ENCODE peak calls at places on chromosome 12, in six cellular contexts. E, Y, Q, U, N and G are unnamed samples. For H3K9me3, H3K27me3 and H3K4me1, the result is how much of the 10 kb centered on the place peaks cover.

GRCh38 chr12:107551434-107551833 is 134.2 kb upstream of the PWP1 start:
- DNase-seq in E (no peak), Y (no peak), Q (no peak), U (no peak), N (no peak), G (no peak)

GRCh38 chr12:119008691-119009221 is 27.4 kb downstream of the SRRM4 start:
- DNase-seq in E (no peak), Y (peak), Q (no peak), U (no peak), N (no peak), G (no peak)

GRCh38 chr12:102376251-102376747 is 104.1 kb downstream of the IGF1 start:
- DNase-seq in E (peak), Y (no peak), Q (peak), U (no peak), N (no peak), G (no peak)

GRCh38 chr12:68270358-68270757 is 17.0 kb upstream of the IL22 start:
- DNase-seq in E (no peak), Y (no peak), Q (no peak), U (no peak), N (no peak), G (no peak)

GRCh38 chr12:24810378-24810777 is 138.5 kb downstream of the BCAT1 start:
- DNase-seq in E (no peak), Y (no peak), Q (no peak), U (no peak), N (no peak), G (no peak)

GRCh38 chr12:25069221-25069620 is 120.3 kb upstream of the BCAT1 start:
- DNase-seq in E (no peak), Y (no peak), Q (no peak), U (no peak), N (no peak), G (no peak)

GRCh38 chr12:57491393-57492280 is 3.8 kb downstream of the MARS1 start:
- DNase-seq in E (no peak), Y (no peak), Q (no peak), U (no peak), N (no peak), G (no peak)

GRCh38 chr12:49893753-49894752 is 9.6 kb downstream of the FAIM2 start:
- DNase-seq in E (no peak), Y (no peak), Q (peak), U (no peak), N (no peak), G (no peak)

GRCh38 chr12:58841058-58841798 is 79.1 kb downstream of the LRIG3 start:
- DNase-seq in E (no peak), Y (peak), Q (no peak), U (no peak), N (no peak), G (no peak)

GRCh38 chr12:102833687-102834435 is 83.2 kb downstream of the PAH start:
- DNase-seq in E (no peak), Y (peak), Q (peak), U (no peak), N (no peak), G (no peak)

GRCh38 chr12:19131020-19131431 is 1.5 kb downstream of the PLEKHA5 start:
- DNase-seq in E (peak), Y (peak), Q (peak), U (no peak), N (no peak), G (no peak)

GRCh38 chr12:80909370-80909769 is 28.4 kb downstream of the LIN7A start:
- DNase-seq in E (no peak), Y (no peak), Q (no peak), U (no peak), N (no peak), G (no peak)

GRCh38 chr12:94458882-94459772 is 540 bp downstream of the CEP83 start:
- DNase-seq in E (no peak), Y (no peak), Q (peak), U (no peak), N (no peak), G (no peak)

GRCh38 chr12:630656-631632 is 32.3 kb downstream of the NINJ2 start:
- DNase-seq in E (no peak), Y (peak), Q (no peak), U (no peak), N (no peak), G (peak)

GRCh38 chr12:119178544-119179334 is at the start of gene HSPB8:
- DNase-seq in E (peak), Y (peak), Q (peak), U (peak), N (peak), G (peak)

GRCh38 chr12:34347367-34347766 is 325.1 kb downstream of the ALG10 start:
- DNase-seq in E (no peak), Y (no peak), Q (no peak), U (no peak), N (no peak), G (no peak)
- H3K9me3 ChIP-seq in E (under half), Y (under half), Q (under half), U (under half), N (under half), G (under half)

DNA sequence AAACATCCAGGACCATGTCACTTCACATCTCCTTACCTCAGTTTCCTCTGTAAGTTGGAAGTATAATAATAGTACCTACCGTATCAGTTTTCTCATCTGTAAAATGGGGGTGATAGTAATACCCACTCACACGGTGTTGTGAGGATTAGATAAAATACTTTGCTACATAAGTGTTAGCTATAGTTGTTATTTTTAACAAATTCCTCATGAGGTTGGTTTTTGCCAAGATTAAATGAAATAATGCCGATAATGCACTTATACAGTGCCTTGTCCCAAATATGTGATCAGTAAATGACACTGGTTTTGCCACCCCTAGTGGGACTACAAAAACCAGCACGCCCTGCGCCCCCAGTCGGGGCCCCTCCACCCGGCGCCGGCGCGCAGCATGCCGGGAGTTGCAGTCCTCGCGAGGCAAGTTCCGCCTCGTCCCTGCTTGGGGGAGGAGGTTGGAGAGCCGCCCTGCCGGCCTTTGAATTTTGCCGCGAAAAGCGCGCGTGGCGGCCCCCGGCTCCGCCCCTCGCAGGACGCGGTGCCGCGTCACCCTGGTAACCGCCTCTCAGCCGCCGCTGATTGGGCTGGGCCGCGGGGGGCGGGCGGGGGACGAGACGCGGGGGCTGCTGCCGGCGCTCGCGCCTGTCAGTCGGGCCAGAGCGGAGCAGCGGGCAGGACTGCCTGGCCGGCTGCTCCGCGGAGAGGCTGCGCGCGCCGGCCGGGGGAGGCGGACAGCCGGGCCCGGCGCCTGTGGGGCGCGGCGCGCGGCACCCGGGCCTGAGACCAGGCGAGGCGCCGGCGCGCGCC is at the start of gene FAM222A:
- DNase-seq in E (peak), Y (peak), Q (peak), U (peak), N (peak), G (peak)
- H3K27me3 ChIP-seq in E (under half), Y (half or more), Q (under half), U (under half), N (under half), G (under half)

DNA sequence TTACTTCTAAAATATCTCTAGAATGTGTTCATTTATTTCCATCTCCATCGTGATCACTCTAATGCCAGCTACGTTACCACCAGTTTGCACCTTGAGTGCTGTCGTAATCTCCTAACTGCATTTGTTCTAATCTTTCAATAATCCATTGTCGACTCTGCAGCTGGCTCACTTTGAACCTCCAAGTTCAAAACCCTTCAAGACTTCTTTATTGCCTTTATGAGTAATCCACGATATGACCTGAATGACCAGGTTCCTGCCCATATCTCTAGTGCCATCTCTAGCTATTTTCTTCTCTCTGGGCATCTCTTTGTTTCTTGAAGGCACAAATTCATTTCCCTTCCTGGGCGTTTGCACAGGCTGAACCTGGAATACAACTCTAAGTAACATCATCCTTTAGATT is 76.7 kb downstream of the SRGAP1 start:
- DNase-seq in E (no peak), Y (no peak), Q (no peak), U (no peak), N (no peak), G (no peak)
- H3K4me1 ChIP-seq in E (under half), Y (under half), Q (under half), U (under half), N (under half), G (under half)

GRCh38 chr12:126912111-126912510 is 1354.9 kb upstream of the TMEM132C start:
- DNase-seq in E (no peak), Y (no peak), Q (no peak), U (no peak), N (no peak), G (no peak)

GRCh38 chr12:126907900-126908764 is 1358.8 kb upstream of the TMEM132C start:
- DNase-seq in E (no peak), Y (no peak), Q (no peak), U (no peak), N (no peak), G (no peak)

GRCh38 chr12:126905752-126906151 is 1361.2 kb upstream of the TMEM132C start:
- DNase-seq in E (no peak), Y (no peak), Q (no peak), U (no peak), N (no peak), G (no peak)

GRCh38 chr12:126910570-126910969 is 1356.4 kb upstream of the TMEM132C start:
- DNase-seq in E (no peak), Y (no peak), Q (no peak), U (no peak), N (no peak), G (no peak)

DNA sequence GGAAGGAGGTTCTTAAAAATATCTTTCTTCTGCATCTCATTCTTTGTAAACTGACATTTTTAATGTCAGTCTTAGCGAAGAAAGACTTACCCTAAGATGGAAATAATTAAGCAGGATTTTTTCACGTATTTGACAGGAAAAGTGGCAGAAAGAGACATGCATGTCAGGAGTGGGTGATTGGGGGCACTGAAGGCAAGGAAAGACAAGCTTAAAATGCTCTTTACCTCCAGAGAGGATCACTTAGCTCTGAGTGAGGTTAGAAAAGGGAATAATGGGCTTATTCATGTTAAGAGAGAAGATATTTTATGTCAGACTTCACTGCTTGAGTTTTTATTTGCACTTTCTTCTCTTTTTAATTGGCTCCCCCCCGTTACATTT is 1358.2 kb upstream of the TMEM132C start:
- DNase-seq in E (no peak), Y (no peak), Q (no peak), U (no peak), N (no peak), G (no peak)
- H3K9me3 ChIP-seq in E (under half), Y (under half), Q (under half), U (under half), N (under half), G (under half)

GRCh38 chr12:1846421-1847405 is 26.3 kb downstream of the LRTM2 start:
- DNase-seq in E (peak), Y (no peak), Q (no peak), U (peak), N (peak), G (no peak)

GRCh38 chr12:1845010-1845409 is 24.6 kb downstream of the LRTM2 start:
- DNase-seq in E (no peak), Y (no peak), Q (no peak), U (no peak), N (no peak), G (no peak)

GRCh38 chr12:1845427-1845826 is 25.1 kb downstream of the LRTM2 start:
- DNase-seq in E (peak), Y (no peak), Q (no peak), U (peak), N (peak), G (peak)

GRCh38 chr12:1847411-1847810 is 27.0 kb downstream of the LRTM2 start:
- DNase-seq in E (no peak), Y (no peak), Q (no peak), U (peak), N (no peak), G (no peak)

DNA sequence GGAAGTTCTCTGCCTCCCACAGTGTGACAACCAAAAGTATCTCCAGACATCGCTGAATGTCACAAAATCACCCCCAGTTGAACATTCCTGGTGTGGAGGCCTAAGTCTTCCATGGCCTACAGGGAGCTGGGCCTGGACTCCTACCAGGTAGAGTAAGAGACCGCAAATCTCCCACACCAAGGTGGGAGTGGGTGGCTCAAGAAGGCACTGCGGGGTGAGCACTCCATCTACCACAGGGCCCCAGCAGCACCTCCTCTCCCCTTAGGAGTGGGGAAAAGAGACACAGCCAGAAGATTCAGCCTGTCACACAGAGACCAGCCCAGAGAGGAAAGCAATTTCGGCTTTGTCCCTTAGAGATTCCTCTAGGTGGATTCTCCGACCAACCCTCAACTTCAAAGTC is 25.5 kb downstream of the LRTM2 start:
- DNase-seq in E (no peak), Y (no peak), Q (no peak), U (no peak), N (no peak), G (no peak)
- H3K27me3 ChIP-seq in E (under half), Y (under half), Q (under half), U (under half), N (under half), G (under half)

GRCh38 chr12:52573743-52574142 is at the start of gene KRT74:
- DNase-seq in E (no peak), Y (no peak), Q (no peak), U (no peak), N (no peak), G (no peak)

GRCh38 chr12:52568111-52568510 is 5.5 kb downstream of the KRT74 start:
- DNase-seq in E (no peak), Y (no peak), Q (no peak), U (no peak), N (no peak), G (no peak)

GRCh38 chr12:52569726-52570125 is 3.9 kb downstream of the KRT74 start:
- DNase-seq in E (no peak), Y (no peak), Q (no peak), U (no peak), N (no peak), G (no peak)

GRCh38 chr12:52573306-52573705 is 337 bp downstream of the KRT74 start:
- DNase-seq in E (no peak), Y (no peak), Q (no peak), U (no peak), N (no peak), G (no peak)

DNA sequence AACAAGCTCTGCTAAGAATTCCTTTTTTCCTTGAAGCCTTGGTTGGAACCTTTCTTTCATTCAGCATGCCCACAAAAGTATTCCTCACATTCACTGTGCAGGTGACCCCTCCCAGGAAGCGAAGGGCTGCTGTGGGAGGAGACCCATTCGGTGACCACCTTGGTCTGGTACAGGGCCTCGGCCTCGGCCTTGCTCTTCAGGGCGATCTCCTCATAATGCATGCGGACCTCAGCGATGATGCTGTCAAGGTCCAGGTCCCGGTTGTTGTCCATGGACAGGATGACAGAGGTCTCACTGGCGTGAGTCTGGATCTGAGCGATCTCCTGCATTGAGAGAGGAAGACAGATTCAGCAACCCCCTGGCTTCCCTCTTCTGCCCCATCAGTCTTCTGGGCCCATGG is 3.1 kb downstream of the KRT74 start:
- DNase-seq in E (no peak), Y (no peak), Q (no peak), U (no peak), N (no peak), G (no peak)
- H3K4me1 ChIP-seq in E (under half), Y (under half), Q (under half), U (under half), N (under half), G (under half)